ENCODE peak calls at places on chromosomes 6 and 20, in eight cellular contexts. One of them, this sample, is unnamed.

GRCh38 chr20:57501461-57502330 is 23.2 kb downstream of the CTCFL start:
- DNase-seq in HL-60: no peak
- DNase-seq in upper lobe of right lung: no peak
- DNase-seq in suprapubic skin: peak; percentile 61
- DNase-seq in cardiac fibroblast: no peak
- DNase-seq in pancreas: no peak
- DNase-seq in mammary epithelial cell: no peak
- DNase-seq in stomach: no peak
- DNase-seq in this sample: no peak

GRCh38 chr20:3273371-3273770 is 34.4 kb upstream of the SLC4A11 start:
- DNase-seq in HL-60: no peak
- DNase-seq in upper lobe of right lung: no peak
- DNase-seq in suprapubic skin: no peak
- DNase-seq in cardiac fibroblast: no peak
- DNase-seq in pancreas: no peak
- DNase-seq in mammary epithelial cell: no peak
- DNase-seq in stomach: no peak
- DNase-seq in this sample: no peak

GRCh38 chr6:22362361-22362760 is 65.5 kb upstream of the PRL start:
- DNase-seq in HL-60: no peak
- DNase-seq in upper lobe of right lung: no peak
- DNase-seq in suprapubic skin: no peak
- DNase-seq in cardiac fibroblast: no peak
- DNase-seq in pancreas: no peak
- DNase-seq in mammary epithelial cell: no peak
- DNase-seq in stomach: no peak
- DNase-seq in this sample: no peak

GRCh38 chr6:134436950-134437349 is 119.0 kb upstream of the SGK1 start:
- DNase-seq in HL-60: no peak
- DNase-seq in upper lobe of right lung: no peak
- DNase-seq in suprapubic skin: no peak
- DNase-seq in cardiac fibroblast: peak; percentile 64
- DNase-seq in pancreas: no peak
- DNase-seq in mammary epithelial cell: no peak
- DNase-seq in stomach: no peak
- DNase-seq in this sample: no peak

GRCh38 chr6:157631388-157631787 is 191.7 kb upstream of the SNX9 start:
- DNase-seq in HL-60: no peak
- DNase-seq in upper lobe of right lung: no peak
- DNase-seq in suprapubic skin: no peak
- DNase-seq in cardiac fibroblast: no peak
- DNase-seq in pancreas: no peak
- DNase-seq in mammary epithelial cell: no peak
- DNase-seq in stomach: no peak
- DNase-seq in this sample: no peak

GRCh38 chr20:60210779-60211617 is 252.8 kb downstream of the CDH26 start:
- DNase-seq in HL-60: peak; percentile 29
- DNase-seq in upper lobe of right lung: peak; percentile 79
- DNase-seq in suprapubic skin: no peak
- DNase-seq in cardiac fibroblast: peak; percentile 70
- DNase-seq in pancreas: peak; percentile 38
- DNase-seq in mammary epithelial cell: peak; percentile 36
- DNase-seq in stomach: peak; percentile 71
- DNase-seq in this sample: no peak

GRCh38 chr6:169339025-169339424 is 85.4 kb upstream of the THBS2 start:
- DNase-seq in HL-60: no peak
- DNase-seq in upper lobe of right lung: no peak
- DNase-seq in suprapubic skin: no peak
- DNase-seq in cardiac fibroblast: no peak
- DNase-seq in pancreas: no peak
- DNase-seq in mammary epithelial cell: no peak
- DNase-seq in stomach: no peak
- DNase-seq in this sample: no peak

GRCh38 chr6:452301-453067 is 60.9 kb downstream of the IRF4 start:
- DNase-seq in HL-60: no peak
- DNase-seq in upper lobe of right lung: no peak
- DNase-seq in suprapubic skin: no peak
- DNase-seq in cardiac fibroblast: peak; percentile 39
- DNase-seq in pancreas: no peak
- DNase-seq in mammary epithelial cell: no peak
- DNase-seq in stomach: no peak
- DNase-seq in this sample: no peak

GRCh38 chr20:57065646-57066045 is 200.8 kb downstream of the BMP7 start:
- DNase-seq in HL-60: no peak
- DNase-seq in upper lobe of right lung: peak; percentile 20
- DNase-seq in suprapubic skin: no peak
- DNase-seq in cardiac fibroblast: no peak
- DNase-seq in pancreas: no peak
- DNase-seq in mammary epithelial cell: no peak
- DNase-seq in stomach: no peak
- DNase-seq in this sample: no peak

GRCh38 chr6:12336121-12336971 is 46.2 kb downstream of the EDN1 start:
- DNase-seq in HL-60: no peak
- DNase-seq in upper lobe of right lung: no peak
- DNase-seq in suprapubic skin: peak; percentile 34
- DNase-seq in cardiac fibroblast: no peak
- DNase-seq in pancreas: no peak
- DNase-seq in mammary epithelial cell: no peak
- DNase-seq in stomach: no peak
- DNase-seq in this sample: no peak

GRCh38 chr20:63087872-63088680 is 81.3 kb upstream of the BHLHE23 start:
- DNase-seq in HL-60: no peak
- DNase-seq in upper lobe of right lung: peak; percentile 40
- DNase-seq in suprapubic skin: peak; percentile 49
- DNase-seq in cardiac fibroblast: no peak
- DNase-seq in pancreas: peak; percentile 4
- DNase-seq in mammary epithelial cell: no peak
- DNase-seq in stomach: no peak
- DNase-seq in this sample: peak; percentile 2

GRCh38 chr20:24117386-24117785 is 128.8 kb upstream of the GGTLC1 start:
- DNase-seq in HL-60: no peak
- DNase-seq in upper lobe of right lung: no peak
- DNase-seq in suprapubic skin: no peak
- DNase-seq in cardiac fibroblast: peak; percentile 21
- DNase-seq in pancreas: no peak
- DNase-seq in mammary epithelial cell: no peak
- DNase-seq in stomach: no peak
- DNase-seq in this sample: no peak

GRCh38 chr6:167795874-167796667 is 30.6 kb upstream of the AFDN start:
- DNase-seq in HL-60: no peak
- DNase-seq in upper lobe of right lung: no peak
- DNase-seq in suprapubic skin: no peak
- DNase-seq in cardiac fibroblast: no peak
- DNase-seq in pancreas: peak; percentile 73
- DNase-seq in mammary epithelial cell: no peak
- DNase-seq in stomach: peak; percentile 84
- DNase-seq in this sample: no peak

GRCh38 chr6:168007592-168008338 is 10.3 kb downstream of the KIF25 start:
- DNase-seq in HL-60: no peak
- DNase-seq in upper lobe of right lung: peak; percentile 54
- DNase-seq in suprapubic skin: no peak
- DNase-seq in cardiac fibroblast: peak; percentile 100
- DNase-seq in pancreas: no peak
- DNase-seq in mammary epithelial cell: peak; percentile 98
- DNase-seq in stomach: peak; percentile 59
- DNase-seq in this sample: no peak

GRCh38 chr6:26415791-26416190 is 13.7 kb downstream of the BTN3A1 start:
- DNase-seq in HL-60: no peak
- DNase-seq in upper lobe of right lung: no peak
- DNase-seq in suprapubic skin: no peak
- DNase-seq in cardiac fibroblast: peak; percentile 15
- DNase-seq in pancreas: no peak
- DNase-seq in mammary epithelial cell: peak; percentile 6
- DNase-seq in stomach: no peak
- DNase-seq in this sample: no peak

GRCh38 chr6:14770040-14770439 is 475.8 kb upstream of the JARID2 start:
- DNase-seq in HL-60: no peak
- DNase-seq in upper lobe of right lung: no peak
- DNase-seq in suprapubic skin: no peak
- DNase-seq in cardiac fibroblast: no peak
- DNase-seq in pancreas: no peak
- DNase-seq in mammary epithelial cell: no peak
- DNase-seq in stomach: no peak
- DNase-seq in this sample: no peak

GRCh38 chr20:25336561-25337422 is 53.8 kb downstream of the ABHD12 start:
- DNase-seq in HL-60: no peak
- DNase-seq in upper lobe of right lung: no peak
- DNase-seq in suprapubic skin: no peak
- DNase-seq in cardiac fibroblast: peak; percentile 21
- DNase-seq in pancreas: no peak
- DNase-seq in mammary epithelial cell: peak; percentile 76
- DNase-seq in stomach: no peak
- DNase-seq in this sample: no peak

GRCh38 chr6:79941489-79942151 is 5.7 kb downstream of the ELOVL4 start:
- DNase-seq in HL-60: no peak
- DNase-seq in upper lobe of right lung: no peak
- DNase-seq in suprapubic skin: no peak
- DNase-seq in cardiac fibroblast: no peak
- DNase-seq in pancreas: no peak
- DNase-seq in mammary epithelial cell: peak; percentile 17
- DNase-seq in stomach: no peak
- DNase-seq in this sample: no peak

GRCh38 chr6:102571236-102571908 is 1177.9 kb downstream of the GRIK2 start:
- DNase-seq in HL-60: no peak
- DNase-seq in upper lobe of right lung: no peak
- DNase-seq in suprapubic skin: no peak
- DNase-seq in cardiac fibroblast: no peak
- DNase-seq in pancreas: no peak
- DNase-seq in mammary epithelial cell: no peak
- DNase-seq in stomach: no peak
- DNase-seq in this sample: no peak

GRCh38 chr20:51650685-51651134 is 108.2 kb upstream of the NFATC2 start:
- DNase-seq in HL-60: peak; percentile 58
- DNase-seq in upper lobe of right lung: no peak
- DNase-seq in suprapubic skin: no peak
- DNase-seq in cardiac fibroblast: peak; percentile 82
- DNase-seq in pancreas: no peak
- DNase-seq in mammary epithelial cell: peak; percentile 31
- DNase-seq in stomach: no peak
- DNase-seq in this sample: no peak

GRCh38 chr20:13426870-13427269 is 205.8 kb downstream of the ISM1 start:
- DNase-seq in HL-60: no peak
- DNase-seq in upper lobe of right lung: no peak
- DNase-seq in suprapubic skin: no peak
- DNase-seq in cardiac fibroblast: no peak
- DNase-seq in pancreas: no peak
- DNase-seq in mammary epithelial cell: no peak
- DNase-seq in stomach: no peak
- DNase-seq in this sample: no peak

GRCh38 chr6:12030993-12031550 is 19.0 kb downstream of the HIVEP1 start:
- DNase-seq in HL-60: no peak
- DNase-seq in upper lobe of right lung: no peak
- DNase-seq in suprapubic skin: no peak
- DNase-seq in cardiac fibroblast: no peak
- DNase-seq in pancreas: no peak
- DNase-seq in mammary epithelial cell: peak; percentile 18
- DNase-seq in stomach: no peak
- DNase-seq in this sample: no peak

GRCh38 chr6:111985202-111985731 is 68.6 kb upstream of the CCN6 start:
- DNase-seq in HL-60: no peak
- DNase-seq in upper lobe of right lung: no peak
- DNase-seq in suprapubic skin: no peak
- DNase-seq in cardiac fibroblast: peak; percentile 97
- DNase-seq in pancreas: no peak
- DNase-seq in mammary epithelial cell: peak; percentile 98
- DNase-seq in stomach: no peak
- DNase-seq in this sample: no peak
- TF ChIP-seq CTCF in HL-60: no peak
- TF ChIP-seq CTCF in upper lobe of right lung: no peak
- TF ChIP-seq CTCF in suprapubic skin: no peak
- TF ChIP-seq CTCF in cardiac fibroblast: no peak
- TF ChIP-seq CTCF in pancreas: no peak
- TF ChIP-seq CTCF in mammary epithelial cell: no peak
- TF ChIP-seq CTCF in stomach: no peak
- TF ChIP-seq CTCF in this sample: no peak

GRCh38 chr6:1486387-1486786 is 97.0 kb downstream of the FOXF2 start:
- DNase-seq in HL-60: no peak
- DNase-seq in upper lobe of right lung: no peak
- DNase-seq in suprapubic skin: no peak
- DNase-seq in cardiac fibroblast: no peak
- DNase-seq in pancreas: no peak
- DNase-seq in mammary epithelial cell: peak; percentile 71
- DNase-seq in stomach: no peak
- DNase-seq in this sample: no peak
- TF ChIP-seq CTCF in HL-60: no peak
- TF ChIP-seq CTCF in upper lobe of right lung: no peak
- TF ChIP-seq CTCF in suprapubic skin: no peak
- TF ChIP-seq CTCF in cardiac fibroblast: no peak
- TF ChIP-seq CTCF in pancreas: no peak
- TF ChIP-seq CTCF in mammary epithelial cell: no peak
- TF ChIP-seq CTCF in stomach: no peak
- TF ChIP-seq CTCF in this sample: no peak

GRCh38 chr6:23654745-23655144 is 471.3 kb upstream of the NRSN1 start:
- DNase-seq in HL-60: no peak
- DNase-seq in upper lobe of right lung: no peak
- DNase-seq in suprapubic skin: no peak
- DNase-seq in cardiac fibroblast: no peak
- DNase-seq in pancreas: no peak
- DNase-seq in mammary epithelial cell: no peak
- DNase-seq in stomach: no peak
- DNase-seq in this sample: no peak
- TF ChIP-seq CTCF in HL-60: no peak
- TF ChIP-seq CTCF in upper lobe of right lung: no peak
- TF ChIP-seq CTCF in suprapubic skin: no peak
- TF ChIP-seq CTCF in cardiac fibroblast: no peak
- TF ChIP-seq CTCF in pancreas: no peak
- TF ChIP-seq CTCF in mammary epithelial cell: no peak
- TF ChIP-seq CTCF in stomach: no peak
- TF ChIP-seq CTCF in this sample: no peak

GRCh38 chr20:42018979-42019378 is 400.8 kb upstream of the CHD6 start:
- DNase-seq in HL-60: no peak
- DNase-seq in upper lobe of right lung: no peak
- DNase-seq in suprapubic skin: no peak
- DNase-seq in cardiac fibroblast: no peak
- DNase-seq in pancreas: no peak
- DNase-seq in mammary epithelial cell: no peak
- DNase-seq in stomach: no peak
- DNase-seq in this sample: no peak
- TF ChIP-seq CTCF in HL-60: peak; percentile 40
- TF ChIP-seq CTCF in upper lobe of right lung: no peak
- TF ChIP-seq CTCF in suprapubic skin: no peak
- TF ChIP-seq CTCF in cardiac fibroblast: no peak
- TF ChIP-seq CTCF in pancreas: no peak
- TF ChIP-seq CTCF in mammary epithelial cell: no peak
- TF ChIP-seq CTCF in stomach: no peak
- TF ChIP-seq CTCF in this sample: peak; percentile 36

GRCh38 chr6:18596529-18596835 is 209.3 kb downstream of the RNF144B start:
- DNase-seq in HL-60: no peak
- DNase-seq in upper lobe of right lung: no peak
- DNase-seq in suprapubic skin: no peak
- DNase-seq in cardiac fibroblast: no peak
- DNase-seq in pancreas: no peak
- DNase-seq in mammary epithelial cell: no peak
- DNase-seq in stomach: no peak
- DNase-seq in this sample: no peak
- TF ChIP-seq CTCF in HL-60: no peak
- TF ChIP-seq CTCF in upper lobe of right lung: no peak
- TF ChIP-seq CTCF in suprapubic skin: no peak
- TF ChIP-seq CTCF in cardiac fibroblast: no peak
- TF ChIP-seq CTCF in pancreas: peak; percentile 4
- TF ChIP-seq CTCF in mammary epithelial cell: no peak
- TF ChIP-seq CTCF in stomach: no peak
- TF ChIP-seq CTCF in this sample: no peak